ENCODE peak calls at places on chromosomes 11 and 22, in five cellular contexts. W is SW 1271; U is RWPE1; B is C1 segment of cervical spinal cord; O is activated naive CD8-positive, alpha-beta T cell treated with anti-CD3 and anti-CD28 coated beads for 36 hours. V is an unnamed sample.

GRCh38 chr11:92329644-92330043 is 105.0 kb downstream of the FAT3 start:
- DNase-seq in U (peak), O (no peak), W (no peak), B (no peak), V (no peak)

GRCh38 chr11:106321601-106322000 is 244.1 kb downstream of the AASDHPPT start:
- DNase-seq in W (no peak), O (no peak), U (no peak), B (no peak), V (no peak)

GRCh38 chr11:9613830-9614762 is 40.6 kb downstream of the WEE1 start:
- DNase-seq in B (peak), W (no peak), O (peak), U (peak), V (peak)

GRCh38 chr22:41900652-41901312 is 14.1 kb downstream of the SHISA8 start:
- DNase-seq in O (no peak), B (no peak), W (no peak), U (no peak), V (no peak)

GRCh38 chr11:11081786-11082185 is 223.9 kb upstream of the ZBED5 start:
- DNase-seq in W (no peak), O (no peak), U (no peak), B (no peak), V (no peak)

GRCh38 chr22:44583076-44583760 is 85.2 kb upstream of the RTL6 start:
- DNase-seq in W (no peak), U (peak), O (no peak), B (no peak), V (no peak)

GRCh38 chr22:22906907-22907550 is 19.4 kb downstream of the IGLL5 start:
- DNase-seq in O (no peak), B (no peak), W (no peak), U (no peak), V (no peak)

GRCh38 chr11:8100151-8100550 is 19.1 kb downstream of the TUB start:
- DNase-seq in O (no peak), W (no peak), B (no peak), U (no peak), V (no peak)

V was measured in amygdala.